ENCODE peak calls at places on chromosomes 13 and 19, in seven cellular contexts. A is transverse colon, M is A549, H is HCT116, V is Peyer's patch, E is breast epithelium, F is lower leg skin. W is an unnamed sample.

GRCh38 chr13:43246382-43246781 is 223.0 kb downstream of the DNAJC15 start:
- DNase-seq in A (no peak), M (no peak), H (no peak), V (no peak), E (no peak), F (no peak), W (no peak)

GRCh38 chr13:111343186-111343805 is 22.9 kb downstream of the TEX29 start:
- DNase-seq in A (no peak), M (no peak), H (no peak), V (no peak), E (no peak), F (no peak), W (no peak)

GRCh38 chr19:33394723-33395560 is 21.4 kb downstream of the CEBPG start:
- DNase-seq in A (no peak), M (no peak), H (no peak), V (no peak), E (peak; percentile 22), F (no peak), W (no peak)

GRCh38 chr19:19866599-19867248 is 1.0 kb downstream of the ZNF253 start:
- DNase-seq in A (peak; percentile 19), M (no peak), H (no peak), V (peak; percentile 73), E (no peak), F (peak; percentile 14), W (peak; percentile 27)

GRCh38 chr19:54141356-54141755 is 3.8 kb downstream of the CNOT3 start:
- DNase-seq in A (no peak), M (no peak), H (no peak), V (no peak), E (no peak), F (no peak), W (no peak)

GRCh38 chr13:78806457-78806856 is 147.5 kb upstream of the OBI1 start:
- DNase-seq in A (no peak), M (peak; percentile 1), H (no peak), V (no peak), E (no peak), F (no peak), W (peak; percentile 5)

GRCh38 chr13:30829145-30829544 is 76.9 kb upstream of the MEDAG start:
- DNase-seq in A (no peak), M (peak; percentile 23), H (peak; percentile 94), V (no peak), E (no peak), F (no peak), W (no peak)

GRCh38 chr13:50125556-50126377 is 110.5 kb downstream of the KCNRG start:
- DNase-seq in A (peak; percentile 96), M (peak; percentile 35), H (peak; percentile 39), V (peak; percentile 97), E (peak; percentile 90), F (peak; percentile 95), W (peak; percentile 93)

GRCh38 chr13:95553614-95554385 is 1.3 kb downstream of the CLDN10 start:
- DNase-seq in A (no peak), M (no peak), H (no peak), V (no peak), E (no peak), F (no peak), W (no peak)

GRCh38 chr19:33678796-33679195 is 57.0 kb downstream of the CHST8 start:
- DNase-seq in A (no peak), M (no peak), H (no peak), V (no peak), E (peak; percentile 43), F (no peak), W (no peak)

GRCh38 chr19:17557461-17557860 is 2.0 kb downstream of the COLGALT1 start:
- DNase-seq in A (no peak), M (no peak), H (no peak), V (no peak), E (no peak), F (no peak), W (no peak)

GRCh38 chr19:17554968-17555479 is 425 bp upstream of the COLGALT1 start:
- DNase-seq in A (no peak), M (no peak), H (no peak), V (no peak), E (no peak), F (no peak), W (no peak)

GRCh38 chr19:17555929-17556813 is 722 bp downstream of the COLGALT1 start:
- DNase-seq in A (peak; percentile 81), M (no peak), H (no peak), V (peak; percentile 83), E (no peak), F (peak; percentile 49), W (peak; percentile 66)

GRCh38 chr19:17556995-17557394 is 1.5 kb downstream of the COLGALT1 start:
- DNase-seq in A (no peak), M (no peak), H (no peak), V (no peak), E (no peak), F (no peak), W (no peak)

DNA sequence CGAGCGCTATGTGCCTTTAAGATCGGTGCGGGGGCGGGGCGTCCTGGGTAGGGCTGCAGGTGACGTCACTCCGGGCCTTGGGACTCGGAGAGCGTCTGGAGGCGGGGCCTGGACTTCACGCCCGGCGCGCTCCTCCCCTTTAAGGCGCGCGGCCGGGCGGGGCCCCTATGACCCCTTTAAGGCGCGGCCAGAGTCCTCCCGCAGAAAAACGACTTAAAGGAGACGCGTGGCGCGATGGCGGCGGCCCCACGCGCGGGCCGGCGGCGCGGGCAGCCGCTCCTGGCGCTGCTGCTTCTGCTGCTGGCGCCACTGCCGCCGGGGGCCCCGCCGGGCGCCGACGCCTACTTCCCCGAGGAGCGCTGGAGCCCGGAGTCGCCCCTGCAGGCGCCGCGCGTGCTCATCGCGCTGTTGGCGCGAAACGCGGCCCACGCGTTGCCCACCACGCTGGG is at the start of gene COLGALT1:
- DNase-seq in A (peak; percentile 100), M (peak; percentile 75), H (peak; percentile 96), V (peak; percentile 100), E (peak; percentile 98), F (peak; percentile 98), W (peak; percentile 99)
- TF ChIP-seq POLR2A in A (no peak), M (peak; percentile 46), H (peak; percentile 50), V (peak; percentile 49), E (no peak), F (no peak), W (peak; percentile 73)

DNA sequence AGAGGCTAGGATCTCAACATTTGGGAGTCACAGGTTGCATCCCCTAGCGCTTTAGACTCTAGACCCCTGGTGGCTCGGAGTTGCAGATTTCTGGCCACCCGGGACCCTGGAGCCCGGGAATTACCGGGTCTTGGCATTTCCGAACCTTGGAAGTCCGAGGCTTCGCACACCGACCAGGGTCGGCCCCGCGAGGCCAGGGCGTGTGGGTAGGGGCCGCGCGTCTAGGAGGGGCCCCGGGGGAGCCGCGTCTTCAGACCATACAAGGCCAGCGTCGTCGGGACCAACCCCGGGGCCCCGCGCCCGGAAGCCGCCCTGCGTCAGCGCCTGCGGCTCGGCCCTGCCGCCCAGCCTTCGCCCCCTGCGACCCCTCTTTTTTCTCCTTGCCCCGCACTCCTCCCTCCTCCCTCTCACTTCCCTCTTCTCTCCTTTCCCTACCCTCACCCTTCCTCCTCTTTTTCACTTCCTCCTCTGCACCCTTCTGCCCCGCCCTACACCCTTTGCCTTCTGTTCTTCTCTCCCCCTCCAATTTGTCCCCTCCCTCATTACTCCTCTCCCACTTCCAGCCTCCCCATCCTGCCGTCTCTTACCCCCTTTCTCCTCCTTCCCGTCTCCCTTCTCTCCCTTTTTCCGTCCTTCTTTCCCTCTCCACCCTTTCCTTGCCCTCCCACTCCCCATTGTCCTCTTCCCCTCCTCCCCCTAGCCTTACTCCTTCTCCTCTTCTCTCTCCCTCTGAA is 2.4 kb upstream of the PLEKHG2 start:
- DNase-seq in A (peak; percentile 85), M (no peak), H (peak; percentile 54), V (peak; percentile 92), E (no peak), F (peak; percentile 76), W (peak; percentile 73)
- TF ChIP-seq POLR2A in A (peak; percentile 94), M (peak; percentile 33), H (peak; percentile 50), V (peak; percentile 52), E (peak; percentile 51), F (no peak), W (peak; percentile 95)

DNA sequence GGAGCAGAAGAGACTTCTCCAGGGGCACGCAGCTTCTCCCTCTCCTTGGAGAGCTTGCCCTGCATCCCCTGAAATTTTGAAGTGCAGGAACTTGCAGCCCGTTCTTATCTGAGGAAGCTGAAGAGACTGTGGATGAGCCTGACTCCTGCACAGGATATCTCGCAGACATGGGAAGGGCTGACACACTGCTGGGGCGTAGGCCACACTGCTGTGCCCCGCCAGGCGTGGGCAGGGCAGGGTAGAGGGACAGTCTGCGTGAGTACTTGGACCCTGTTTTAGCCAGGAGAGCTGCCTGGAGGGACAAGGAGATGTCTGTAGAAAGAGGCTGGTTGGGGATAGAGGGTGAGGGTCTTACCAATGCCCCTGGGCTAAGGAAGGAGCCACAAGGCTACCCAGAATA is 353.7 kb upstream of the NBEA start:
- DNase-seq in A (no peak), M (no peak), H (no peak), V (no peak), E (no peak), F (no peak), W (no peak)
- TF ChIP-seq POLR2A in A (no peak), M (no peak), H (no peak), V (no peak), E (no peak), F (no peak), W (no peak)

DNA sequence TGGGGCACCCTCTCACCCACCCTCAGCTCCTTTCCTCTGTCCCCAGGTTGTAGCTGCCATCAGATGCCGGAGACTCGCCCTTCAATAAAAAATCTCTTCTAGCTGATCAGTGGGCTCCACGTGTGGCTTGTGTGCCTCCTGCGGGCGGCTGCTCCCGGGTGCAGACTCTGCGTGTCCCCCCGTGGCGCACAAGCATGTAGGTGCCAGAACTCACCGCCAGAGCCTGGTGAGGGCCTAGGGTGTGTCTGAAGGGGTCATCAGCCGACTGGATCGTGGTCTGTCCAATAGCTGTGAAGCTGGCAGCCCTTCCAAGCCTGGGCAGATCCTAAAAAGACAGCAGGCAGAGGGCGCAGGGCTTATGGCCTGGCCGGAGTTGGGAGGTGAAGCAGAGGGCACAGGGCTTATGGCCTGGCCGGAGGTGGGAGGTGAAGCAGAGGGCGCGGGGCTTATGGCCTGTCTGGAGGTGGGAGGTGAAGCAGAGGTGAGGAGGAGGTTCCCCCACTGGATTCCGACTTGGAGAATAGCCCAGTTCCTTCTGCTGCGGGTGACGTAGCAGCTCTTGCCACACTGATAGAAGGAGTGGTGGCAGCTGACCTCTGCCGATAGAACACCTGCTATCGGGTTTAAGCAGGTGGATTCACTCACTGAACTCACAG is 11.7 kb downstream of the NOP53 start:
- DNase-seq in A (peak; percentile 69), M (no peak), H (no peak), V (peak; percentile 75), E (no peak), F (no peak), W (no peak)
- TF ChIP-seq POLR2A in A (no peak), M (no peak), H (no peak), V (no peak), E (no peak), F (no peak), W (no peak)

GRCh38 chr19:44848036-44848804 is 2.1 kb downstream of the NECTIN2 start:
- DNase-seq in A (no peak), M (no peak), H (no peak), V (peak; percentile 46), E (no peak), F (no peak), W (no peak)
- TF ChIP-seq POLR2A in A (no peak), M (no peak), H (no peak), V (no peak), E (no peak), F (no peak), W (no peak)